ENCODE peak calls at places on chromosomes 12 and 14, in seven cellular contexts. B, G, H, K, I, Z and O are unnamed samples.

GRCh38 chr12:117686911-117687377 is 281.8 kb downstream of the KSR2 start:
- DNase-seq in I (peak), G (peak), B (no peak), K (no peak), Z (no peak), H (no peak), O (no peak)

GRCh38 chr12:122975790-122976647 is 975 bp downstream of the OGFOD2 start:
- DNase-seq in H (no peak), Z (no peak), K (no peak), B (no peak), G (no peak), I (no peak), O (no peak)

GRCh38 chr12:124454735-124455134 is 112.7 kb downstream of the NCOR2 start:
- DNase-seq in I (no peak), G (no peak), K (no peak), H (no peak), Z (no peak), B (no peak), O (no peak)

GRCh38 chr14:75493580-75494130 is 28.6 kb upstream of the BATF start:
- DNase-seq in B (no peak), I (no peak), K (no peak), G (no peak), Z (no peak), H (no peak), O (no peak)

GRCh38 chr12:23686095-23686494 is 263.4 kb downstream of the SOX5 start:
- DNase-seq in K (no peak), I (no peak), H (no peak), G (no peak), Z (no peak), B (no peak), O (no peak)

GRCh38 chr12:5348491-5348890 is 83.4 kb upstream of the NTF3 start:
- DNase-seq in H (no peak), G (no peak), B (no peak), Z (no peak), K (no peak), I (no peak), O (no peak)

GRCh38 chr14:63951429-63951828 is 98.6 kb downstream of the SYNE2 start:
- DNase-seq in B (no peak), K (no peak), G (no peak), I (no peak), H (no peak), Z (no peak), O (no peak)

GRCh38 chr12:41681898-41682297 is 462.8 kb downstream of the GXYLT1 start:
- DNase-seq in K (no peak), G (no peak), B (no peak), Z (no peak), I (no peak), H (no peak), O (no peak)

GRCh38 chr14:62117010-62117717 is 354.9 kb downstream of the SNAPC1 start:
- DNase-seq in K (peak), B (no peak), H (peak), I (peak), Z (peak), G (peak), O (peak)

GRCh38 chr14:55610717-55611370 is 30.8 kb downstream of the KTN1 start:
- DNase-seq in K (no peak), Z (no peak), B (no peak), H (no peak), G (no peak), I (no peak), O (no peak)

GRCh38 chr12:132438139-132438700 is 51.7 kb upstream of the FBRSL1 start:
- DNase-seq in B (no peak), Z (no peak), K (no peak), G (no peak), H (no peak), I (no peak), O (no peak)

GRCh38 chr12:76688627-76689026 is 75.3 kb upstream of the ZDHHC17 start:
- DNase-seq in B (no peak), I (no peak), K (no peak), H (no peak), Z (no peak), G (no peak), O (no peak)

GRCh38 chr14:80202888-80203562 is 8.3 kb downstream of the DIO2 start:
- DNase-seq in K (peak), H (no peak), G (no peak), I (no peak), B (no peak), Z (no peak), O (no peak)

GRCh38 chr14:23377873-23378563 is 1.2 kb downstream of the CMTM5 start:
- DNase-seq in K (no peak), G (no peak), I (no peak), Z (no peak), B (no peak), H (no peak), O (no peak)

GRCh38 chr12:32860182-32860581 is 36.4 kb downstream of the PKP2 start:
- DNase-seq in K (no peak), H (no peak), Z (no peak), I (no peak), G (no peak), B (no peak), O (no peak)

GRCh38 chr14:22493753-22494152 is 95.3 kb downstream of the DAD1 start:
- DNase-seq in I (no peak), Z (no peak), B (no peak), K (no peak), G (no peak), H (no peak), O (no peak)

GRCh38 chr12:53974084-53975018 is at the start of gene HOTAIR:
- DNase-seq in G (no peak), I (peak), K (no peak), Z (no peak), H (no peak), B (no peak), O (peak)

GRCh38 chr14:68937790-68938514 is 41.1 kb downstream of the ACTN1 start:
- DNase-seq in G (no peak), K (peak), H (no peak), I (no peak), B (no peak), Z (peak), O (no peak)

GRCh38 chr12:52358575-52359350 is 8.5 kb downstream of the KRT85 start:
- DNase-seq in G (no peak), H (no peak), I (no peak), Z (no peak), B (no peak), K (no peak), O (peak)

GRCh38 chr12:65696227-65696626 is 128.1 kb upstream of the HMGA2 start:
- DNase-seq in B (no peak), G (no peak), I (no peak), H (no peak), Z (no peak), K (no peak), O (no peak)